ENCODE peak calls at places on chromosome 3, in four cellular contexts. P, B, W and H are unnamed samples.
A peak's percentile ranks its signal among the peaks of the same experiment; 100 is the strongest.

GRCh38 chr3:186383026-186383993 is 21.3 kb upstream of the DGKG start:
- DNase-seq in P (no peak), B (no peak), W (no peak), H (no peak)

GRCh38 chr3:72738752-72739520 is 109.3 kb downstream of the SHQ1 start:
- DNase-seq in P (no peak), B (peak; percentile 49), W (peak; percentile 55), H (peak; percentile 80)

GRCh38 chr3:191432162-191432561 is 28.8 kb upstream of the PYDC2 start:
- DNase-seq in P (no peak), B (no peak), W (no peak), H (no peak)

GRCh38 chr3:172201990-172202318 is 162.6 kb downstream of the FNDC3B start:
- DNase-seq in P (no peak), B (peak; percentile 93), W (no peak), H (no peak)

GRCh38 chr3:106457278-106458210 is 588.7 kb upstream of the CBLB start:
- DNase-seq in P (peak; percentile 68), B (peak; percentile 79), W (no peak), H (no peak)

GRCh38 chr3:42979044-42979962 is at the start of gene GASK1A:
- DNase-seq in P (no peak), B (peak; percentile 15), W (no peak), H (peak; percentile 74)

GRCh38 chr3:157832588-157832987 is 273.6 kb downstream of the SHOX2 start:
- DNase-seq in P (no peak), B (no peak), W (no peak), H (no peak)

GRCh38 chr3:47042231-47042791 is 62.8 kb downstream of the NBEAL2 start:
- DNase-seq in P (no peak), B (no peak), W (no peak), H (no peak)

GRCh38 chr3:45906681-45907220 is 20.4 kb downstream of the CCR9 start:
- DNase-seq in P (no peak), B (peak; percentile 70), W (no peak), H (no peak)

GRCh38 chr3:58254144-58254543 is 16.6 kb downstream of the ABHD6 start:
- DNase-seq in P (no peak), B (no peak), W (no peak), H (no peak)

GRCh38 chr3:106323586-106323985 is 454.8 kb upstream of the CBLB start:
- DNase-seq in P (no peak), B (no peak), W (no peak), H (no peak)

GRCh38 chr3:106860182-106860581 is 517.1 kb upstream of the CCDC54 start:
- DNase-seq in P (no peak), B (no peak), W (no peak), H (no peak)

GRCh38 chr3:46449755-46450552 is 14.8 kb downstream of the LTF start:
- DNase-seq in P (peak; percentile 34), B (peak; percentile 9), W (no peak), H (no peak)

GRCh38 chr3:189967254-189967865 is 153.3 kb downstream of the P3H2 start:
- DNase-seq in P (no peak), B (peak; percentile 71), W (no peak), H (no peak)

GRCh38 chr3:197003461-197004385 is 25.9 kb downstream of the MELTF start:
- DNase-seq in P (no peak), B (no peak), W (no peak), H (peak; percentile 55)

GRCh38 chr3:197001106-197001971 is 28.3 kb downstream of the MELTF start:
- DNase-seq in P (no peak), B (no peak), W (no peak), H (no peak)

GRCh38 chr3:197001972-197002700 is 27.5 kb downstream of the MELTF start:
- DNase-seq in P (no peak), B (peak; percentile 48), W (no peak), H (peak; percentile 80)

GRCh38 chr3:197000211-197000610 is 29.4 kb downstream of the MELTF start:
- DNase-seq in P (no peak), B (peak; percentile 18), W (no peak), H (no peak)

DNA sequence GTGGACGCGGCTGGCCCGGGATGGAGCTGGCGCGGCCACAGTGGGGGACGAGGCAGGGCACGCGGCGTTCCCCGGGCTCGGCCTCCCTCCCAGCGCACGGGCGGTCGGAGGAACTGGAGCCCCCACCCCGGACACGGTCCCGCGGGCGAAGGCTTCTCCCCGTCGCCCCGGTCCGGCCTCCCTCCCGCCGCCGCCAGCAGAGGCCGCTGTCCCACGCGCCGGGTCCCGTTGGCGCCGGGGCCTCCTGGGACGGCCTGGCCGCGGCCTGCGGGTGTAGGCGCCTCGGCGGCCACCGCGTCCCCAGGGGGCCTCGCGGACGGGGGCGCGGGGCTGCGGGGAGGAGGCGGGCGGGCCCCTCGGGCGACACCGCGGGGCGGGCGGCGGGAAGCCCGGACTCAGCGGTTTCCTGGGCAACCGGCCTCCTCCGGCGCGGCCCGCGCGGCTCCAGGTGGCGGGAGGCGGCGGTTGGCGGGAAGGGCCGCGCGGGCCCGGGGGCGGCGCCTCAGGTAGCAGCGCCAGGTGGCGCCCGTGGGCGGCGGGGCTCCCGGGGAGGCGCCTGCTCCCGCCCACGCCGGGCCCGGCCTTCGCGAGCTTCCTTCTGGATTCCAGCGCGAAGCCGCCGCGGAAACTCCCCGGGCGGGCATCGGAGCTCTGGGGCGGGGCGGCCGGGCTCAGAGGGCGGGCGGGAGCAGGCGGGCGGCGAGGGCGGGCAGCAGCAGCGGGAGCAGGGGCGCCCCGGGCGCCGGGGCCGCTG is 26.7 kb downstream of the MELTF start:
- DNase-seq in P (no peak), B (peak; percentile 82), W (peak; percentile 94), H (peak; percentile 96)
- TF ChIP-seq CTCF in P (peak; percentile 85), B (peak; percentile 48), W (no peak), H (peak; percentile 70)

DNA sequence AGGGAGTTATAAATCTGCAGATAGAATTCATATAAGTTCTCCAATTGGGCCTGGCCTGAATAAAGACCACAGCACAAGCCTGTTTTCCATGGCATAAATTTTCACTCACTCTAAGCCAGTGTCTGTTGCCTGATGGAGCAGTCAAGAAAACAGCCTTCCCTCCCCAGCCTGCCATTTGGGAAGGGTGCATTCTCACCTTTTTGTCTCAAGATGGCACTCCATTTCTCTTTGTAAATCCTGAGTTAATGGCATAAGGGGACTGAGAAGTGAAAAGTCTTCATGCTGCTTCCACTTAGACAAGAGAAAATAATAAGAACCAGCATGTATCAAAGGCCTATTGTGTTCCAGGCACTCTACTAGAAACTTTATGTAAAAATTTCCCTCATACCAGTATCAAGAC is 115.6 kb upstream of the MANF start:
- DNase-seq in P (no peak), B (peak; percentile 10), W (no peak), H (no peak)
- TF ChIP-seq CTCF in P (no peak), B (no peak), W (no peak), H (no peak)

GRCh38 chr3:38163117-38163870 is 2.0 kb upstream of the OXSR1 start:
- DNase-seq in P (no peak), B (no peak), W (no peak), H (no peak)
- TF ChIP-seq CTCF in P (no peak), B (no peak), W (no peak), H (no peak)

GRCh38 chr3:150319900-150320299 is 88.2 kb upstream of the TSC22D2 start:
- DNase-seq in P (no peak), B (peak; percentile 75), W (no peak), H (no peak)

GRCh38 chr3:150312018-150312657 is 96.0 kb upstream of the TSC22D2 start:
- DNase-seq in P (no peak), B (no peak), W (no peak), H (no peak)

GRCh38 chr3:150314248-150315027 is 93.7 kb upstream of the TSC22D2 start:
- DNase-seq in P (no peak), B (peak; percentile 43), W (no peak), H (peak; percentile 63)

GRCh38 chr3:150317469-150317868 is 90.6 kb upstream of the TSC22D2 start:
- DNase-seq in P (no peak), B (no peak), W (no peak), H (no peak)

DNA sequence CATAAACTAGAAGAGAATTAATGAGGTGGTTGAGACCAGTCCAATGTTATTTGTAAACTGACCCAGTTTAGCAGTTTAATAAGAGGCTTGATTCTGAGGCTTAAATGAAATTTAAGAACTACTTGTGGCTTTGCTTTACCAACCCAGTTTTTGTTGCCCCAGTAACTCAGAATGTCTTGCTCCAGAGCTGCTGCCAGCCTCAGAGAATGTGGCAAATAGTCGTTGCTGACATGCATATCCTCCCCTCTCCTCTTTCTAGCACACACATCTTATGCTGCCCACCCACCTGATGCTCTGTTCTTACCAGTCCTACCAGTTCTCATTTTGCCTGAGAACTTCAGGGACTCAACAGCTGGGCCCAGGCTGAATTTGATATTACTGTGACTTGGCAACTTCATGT is 92.4 kb upstream of the TSC22D2 start:
- DNase-seq in P (no peak), B (no peak), W (no peak), H (no peak)
- TF ChIP-seq CTCF in P (no peak), B (no peak), W (no peak), H (no peak)

DNA sequence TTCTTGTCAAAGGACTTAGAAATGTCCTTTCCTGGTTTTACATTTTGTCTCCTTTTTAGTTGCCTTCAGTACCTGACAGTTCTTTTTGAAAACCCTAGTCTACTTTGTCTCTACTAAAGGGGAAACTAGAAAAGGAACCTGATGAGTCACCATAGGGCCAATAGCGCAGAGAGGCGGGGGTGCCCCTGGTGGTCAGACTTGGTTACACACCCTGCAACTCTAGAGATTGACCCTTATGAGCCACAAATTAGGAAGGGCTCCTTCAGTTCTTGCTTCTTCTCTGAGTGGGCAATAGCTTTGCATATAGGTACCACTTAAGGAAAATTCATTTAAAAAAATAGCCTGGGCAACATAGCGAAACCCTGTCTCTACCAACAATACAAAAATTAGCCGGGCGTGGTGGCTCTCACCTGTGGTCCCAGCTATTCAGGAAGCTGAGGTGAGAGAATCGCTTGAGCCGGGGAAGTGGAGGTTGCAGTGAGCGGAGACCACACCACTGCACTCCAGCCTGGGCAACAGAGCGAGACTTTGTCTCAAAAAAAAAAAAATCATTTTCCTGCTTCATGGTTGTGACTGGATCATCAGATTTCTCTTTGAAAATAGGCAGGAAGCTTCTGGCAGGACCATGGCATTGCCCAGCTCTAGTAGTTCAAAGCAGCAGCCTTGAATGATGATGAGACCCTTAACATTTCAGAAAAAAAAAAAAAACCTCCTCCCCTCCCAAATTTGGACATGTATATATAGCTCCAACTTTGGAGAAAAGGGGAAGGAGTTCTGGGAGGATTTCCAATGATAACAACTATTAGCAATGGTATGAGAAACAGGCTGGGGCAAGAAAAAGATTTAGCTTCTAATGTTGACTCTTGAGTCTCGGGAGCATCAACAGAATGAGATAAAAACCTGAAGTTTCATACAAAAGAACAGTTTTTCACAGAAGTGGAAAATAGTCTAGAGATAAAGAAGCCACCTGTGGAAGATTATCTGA is 45.2 kb upstream of the RASA2 start:
- DNase-seq in P (no peak), B (peak; percentile 79), W (peak; percentile 60), H (peak; percentile 85)
- TF ChIP-seq CTCF in P (peak; percentile 70), B (peak; percentile 93), W (peak; percentile 63), H (peak; percentile 89)

DNA sequence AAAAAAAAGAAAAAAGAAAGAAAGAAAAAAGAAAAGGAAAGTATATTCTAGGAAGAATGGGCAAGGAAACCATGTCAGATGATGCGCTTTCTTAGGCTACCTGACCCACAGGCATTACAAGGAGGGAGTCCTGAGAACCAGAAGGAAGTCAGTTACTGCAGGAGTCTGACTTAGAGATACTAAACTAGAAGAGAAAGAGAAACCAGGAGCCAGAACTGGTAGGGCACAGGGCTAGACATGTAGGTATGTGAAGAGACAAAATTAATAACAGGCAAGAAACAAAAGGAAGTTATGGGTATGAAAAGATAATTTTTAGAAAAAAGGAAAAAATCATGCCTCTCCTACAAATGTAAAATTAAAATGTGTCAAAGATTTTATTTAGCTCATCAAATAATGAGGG is 63.3 kb upstream of the LRRN1 start:
- DNase-seq in P (no peak), B (no peak), W (no peak), H (no peak)
- TF ChIP-seq CTCF in P (no peak), B (no peak), W (no peak), H (no peak)

GRCh38 chr3:182921665-182922355 is 58.5 kb downstream of the DCUN1D1 start:
- DNase-seq in P (no peak), B (peak; percentile 59), W (no peak), H (no peak)
- TF ChIP-seq CTCF in P (no peak), B (no peak), W (no peak), H (no peak)